ENCODE peak calls at places on chromosomes 12 and 14, in ten cellular contexts. One of them, this sample, is unnamed.

GRCh38 chr14:60777856-60778578 is 43.5 kb downstream of the MNAT1 start:
- DNase-seq in cardiac muscle cell: no peak
- DNase-seq in epithelial cell of proximal tubule: peak
- DNase-seq in CD8-positive, alpha-beta memory T cell: no peak
- DNase-seq in BJ: peak
- DNase-seq in skeletal muscle cell: peak
- DNase-seq in colonic mucosa: no peak
- DNase-seq in CD8-positive, alpha-beta T cell: no peak
- DNase-seq in dorsolateral prefrontal cortex: no peak
- DNase-seq in HFF-Myc: peak
- DNase-seq in this sample: no peak

GRCh38 chr12:123233505-123234299 is 466 bp downstream of the MTRFR start:
- DNase-seq in BJ: no peak
- DNase-seq in dorsolateral prefrontal cortex: no peak
- DNase-seq in CD8-positive, alpha-beta memory T cell: no peak
- DNase-seq in HFF-Myc: no peak
- DNase-seq in epithelial cell of proximal tubule: no peak
- DNase-seq in CD8-positive, alpha-beta T cell: no peak
- DNase-seq in colonic mucosa: no peak
- DNase-seq in skeletal muscle cell: no peak
- DNase-seq in cardiac muscle cell: no peak
- DNase-seq in this sample: no peak

GRCh38 chr12:51322452-51322851 is 1.5 kb downstream of the BIN2 start:
- DNase-seq in colonic mucosa: no peak
- DNase-seq in skeletal muscle cell: no peak
- DNase-seq in CD8-positive, alpha-beta memory T cell: no peak
- DNase-seq in epithelial cell of proximal tubule: no peak
- DNase-seq in cardiac muscle cell: no peak
- DNase-seq in dorsolateral prefrontal cortex: no peak
- DNase-seq in CD8-positive, alpha-beta T cell: no peak
- DNase-seq in BJ: no peak
- DNase-seq in HFF-Myc: no peak
- DNase-seq in this sample: no peak

GRCh38 chr12:23950775-23951391 is 1.4 kb upstream of the SOX5 start:
- DNase-seq in CD8-positive, alpha-beta T cell: no peak
- DNase-seq in cardiac muscle cell: peak
- DNase-seq in skeletal muscle cell: no peak
- DNase-seq in CD8-positive, alpha-beta memory T cell: no peak
- DNase-seq in epithelial cell of proximal tubule: no peak
- DNase-seq in HFF-Myc: no peak
- DNase-seq in colonic mucosa: no peak
- DNase-seq in BJ: no peak
- DNase-seq in dorsolateral prefrontal cortex: no peak
- DNase-seq in this sample: no peak

GRCh38 chr12:89827592-89827991 is 119.0 kb upstream of the ATP2B1 start:
- DNase-seq in BJ: no peak
- DNase-seq in skeletal muscle cell: no peak
- DNase-seq in CD8-positive, alpha-beta memory T cell: no peak
- DNase-seq in dorsolateral prefrontal cortex: no peak
- DNase-seq in CD8-positive, alpha-beta T cell: no peak
- DNase-seq in colonic mucosa: no peak
- DNase-seq in HFF-Myc: no peak
- DNase-seq in cardiac muscle cell: no peak
- DNase-seq in epithelial cell of proximal tubule: no peak
- DNase-seq in this sample: no peak

GRCh38 chr12:103560604-103561101 is 26.4 kb upstream of the STAB2 start:
- DNase-seq in epithelial cell of proximal tubule: peak
- DNase-seq in cardiac muscle cell: no peak
- DNase-seq in CD8-positive, alpha-beta T cell: no peak
- DNase-seq in BJ: peak
- DNase-seq in dorsolateral prefrontal cortex: no peak
- DNase-seq in CD8-positive, alpha-beta memory T cell: no peak
- DNase-seq in HFF-Myc: peak
- DNase-seq in skeletal muscle cell: peak
- DNase-seq in colonic mucosa: no peak
- DNase-seq in this sample: no peak

GRCh38 chr14:29927596-29928341 is at the start of gene PRKD1:
- DNase-seq in HFF-Myc: no peak
- DNase-seq in cardiac muscle cell: peak
- DNase-seq in dorsolateral prefrontal cortex: peak
- DNase-seq in skeletal muscle cell: no peak
- DNase-seq in epithelial cell of proximal tubule: no peak
- DNase-seq in colonic mucosa: peak
- DNase-seq in CD8-positive, alpha-beta T cell: no peak
- DNase-seq in BJ: no peak
- DNase-seq in CD8-positive, alpha-beta memory T cell: no peak
- DNase-seq in this sample: peak

GRCh38 chr12:87930033-87930432 is 99.2 kb downstream of the C12orf50 start:
- DNase-seq in BJ: no peak
- DNase-seq in dorsolateral prefrontal cortex: no peak
- DNase-seq in epithelial cell of proximal tubule: peak
- DNase-seq in CD8-positive, alpha-beta memory T cell: no peak
- DNase-seq in colonic mucosa: no peak
- DNase-seq in CD8-positive, alpha-beta T cell: no peak
- DNase-seq in HFF-Myc: no peak
- DNase-seq in skeletal muscle cell: peak
- DNase-seq in cardiac muscle cell: no peak
- DNase-seq in this sample: no peak

GRCh38 chr12:76996983-76997382 is 68.4 kb downstream of the E2F7 start:
- DNase-seq in HFF-Myc: no peak
- DNase-seq in colonic mucosa: no peak
- DNase-seq in skeletal muscle cell: no peak
- DNase-seq in epithelial cell of proximal tubule: no peak
- DNase-seq in cardiac muscle cell: no peak
- DNase-seq in CD8-positive, alpha-beta T cell: no peak
- DNase-seq in CD8-positive, alpha-beta memory T cell: no peak
- DNase-seq in dorsolateral prefrontal cortex: no peak
- DNase-seq in BJ: no peak
- DNase-seq in this sample: no peak

GRCh38 chr14:68704736-68705720 is 87.8 kb downstream of the ZFP36L1 start:
- DNase-seq in epithelial cell of proximal tubule: no peak
- DNase-seq in CD8-positive, alpha-beta memory T cell: peak
- DNase-seq in BJ: no peak
- DNase-seq in skeletal muscle cell: no peak
- DNase-seq in dorsolateral prefrontal cortex: no peak
- DNase-seq in HFF-Myc: no peak
- DNase-seq in CD8-positive, alpha-beta T cell: no peak
- DNase-seq in cardiac muscle cell: no peak
- DNase-seq in colonic mucosa: no peak
- DNase-seq in this sample: no peak

GRCh38 chr14:104973215-104974145 is 4.7 kb downstream of the AHNAK2 start:
- DNase-seq in CD8-positive, alpha-beta memory T cell: peak
- DNase-seq in dorsolateral prefrontal cortex: no peak
- DNase-seq in cardiac muscle cell: no peak
- DNase-seq in epithelial cell of proximal tubule: peak
- DNase-seq in HFF-Myc: peak
- DNase-seq in BJ: peak
- DNase-seq in CD8-positive, alpha-beta T cell: no peak
- DNase-seq in colonic mucosa: peak
- DNase-seq in skeletal muscle cell: peak
- DNase-seq in this sample: peak

GRCh38 chr12:67630373-67631088 is 18.0 kb upstream of the DYRK2 start:
- DNase-seq in CD8-positive, alpha-beta memory T cell: peak
- DNase-seq in skeletal muscle cell: no peak
- DNase-seq in BJ: no peak
- DNase-seq in HFF-Myc: peak
- DNase-seq in cardiac muscle cell: no peak
- DNase-seq in CD8-positive, alpha-beta T cell: peak
- DNase-seq in colonic mucosa: peak
- DNase-seq in epithelial cell of proximal tubule: no peak
- DNase-seq in dorsolateral prefrontal cortex: no peak
- DNase-seq in this sample: no peak

GRCh38 chr12:41334390-41334789 is 146.3 kb downstream of the PDZRN4 start:
- DNase-seq in cardiac muscle cell: no peak
- DNase-seq in BJ: no peak
- DNase-seq in epithelial cell of proximal tubule: no peak
- DNase-seq in colonic mucosa: no peak
- DNase-seq in CD8-positive, alpha-beta memory T cell: no peak
- DNase-seq in dorsolateral prefrontal cortex: no peak
- DNase-seq in CD8-positive, alpha-beta T cell: no peak
- DNase-seq in HFF-Myc: no peak
- DNase-seq in skeletal muscle cell: no peak
- DNase-seq in this sample: no peak

GRCh38 chr12:92784795-92785562 is 82.2 kb downstream of the PLEKHG7 start:
- DNase-seq in skeletal muscle cell: peak
- DNase-seq in cardiac muscle cell: peak
- DNase-seq in colonic mucosa: peak
- DNase-seq in CD8-positive, alpha-beta memory T cell: peak
- DNase-seq in epithelial cell of proximal tubule: peak
- DNase-seq in HFF-Myc: peak
- DNase-seq in dorsolateral prefrontal cortex: no peak
- DNase-seq in CD8-positive, alpha-beta T cell: peak
- DNase-seq in BJ: no peak
- DNase-seq in this sample: no peak

GRCh38 chr14:61109288-61109687 is 128.2 kb downstream of the SLC38A6 start:
- DNase-seq in cardiac muscle cell: no peak
- DNase-seq in CD8-positive, alpha-beta memory T cell: no peak
- DNase-seq in BJ: no peak
- DNase-seq in epithelial cell of proximal tubule: no peak
- DNase-seq in colonic mucosa: no peak
- DNase-seq in HFF-Myc: no peak
- DNase-seq in CD8-positive, alpha-beta T cell: no peak
- DNase-seq in dorsolateral prefrontal cortex: no peak
- DNase-seq in skeletal muscle cell: no peak
- DNase-seq in this sample: no peak

DNA sequence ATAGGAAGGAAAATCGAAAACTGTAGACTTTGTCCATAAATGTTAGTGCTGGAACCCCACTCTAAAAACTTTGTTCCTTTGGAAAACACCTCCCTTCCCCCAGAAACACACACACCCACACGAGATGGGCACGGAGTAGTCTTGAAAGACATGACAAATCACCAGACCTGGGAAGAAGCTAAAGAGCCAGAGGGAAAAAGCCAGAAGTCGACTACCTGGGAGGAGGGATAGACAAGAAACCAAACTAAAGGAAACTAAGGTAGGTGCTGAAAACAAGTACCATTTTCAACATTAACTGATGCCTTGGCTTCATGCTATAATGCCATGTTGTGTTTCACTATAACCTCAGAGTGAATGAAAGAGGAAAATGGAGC is 899 bp upstream of the NANOG start:
- DNase-seq in colonic mucosa: no peak
- DNase-seq in cardiac muscle cell: no peak
- DNase-seq in BJ: no peak
- DNase-seq in skeletal muscle cell: no peak
- DNase-seq in CD8-positive, alpha-beta T cell: no peak
- DNase-seq in epithelial cell of proximal tubule: no peak
- DNase-seq in dorsolateral prefrontal cortex: no peak
- DNase-seq in CD8-positive, alpha-beta memory T cell: no peak
- DNase-seq in HFF-Myc: no peak
- DNase-seq in this sample: no peak
- H3K4me3 ChIP-seq in colonic mucosa: no peak
- H3K4me3 ChIP-seq in cardiac muscle cell: no peak
- H3K4me3 ChIP-seq in BJ: no peak
- H3K4me3 ChIP-seq in skeletal muscle cell: no peak
- H3K4me3 ChIP-seq in CD8-positive, alpha-beta T cell: no peak
- H3K4me3 ChIP-seq in epithelial cell of proximal tubule: no peak
- H3K4me3 ChIP-seq in dorsolateral prefrontal cortex: no peak
- H3K4me3 ChIP-seq in CD8-positive, alpha-beta memory T cell: no peak
- H3K4me3 ChIP-seq in HFF-Myc: no peak
- H3K4me3 ChIP-seq in this sample: no peak

GRCh38 chr14:72925171-72925759 is 999 bp upstream of the DCAF4 start:
- DNase-seq in skeletal muscle cell: no peak
- DNase-seq in BJ: no peak
- DNase-seq in dorsolateral prefrontal cortex: no peak
- DNase-seq in cardiac muscle cell: no peak
- DNase-seq in CD8-positive, alpha-beta T cell: no peak
- DNase-seq in HFF-Myc: no peak
- DNase-seq in colonic mucosa: peak
- DNase-seq in epithelial cell of proximal tubule: no peak
- DNase-seq in CD8-positive, alpha-beta memory T cell: no peak
- DNase-seq in this sample: no peak
- H3K4me3 ChIP-seq in skeletal muscle cell: peak
- H3K4me3 ChIP-seq in BJ: no peak
- H3K4me3 ChIP-seq in dorsolateral prefrontal cortex: peak
- H3K4me3 ChIP-seq in cardiac muscle cell: no peak
- H3K4me3 ChIP-seq in CD8-positive, alpha-beta T cell: peak
- H3K4me3 ChIP-seq in HFF-Myc: peak
- H3K4me3 ChIP-seq in colonic mucosa: no peak
- H3K4me3 ChIP-seq in epithelial cell of proximal tubule: peak
- H3K4me3 ChIP-seq in CD8-positive, alpha-beta memory T cell: peak
- H3K4me3 ChIP-seq in this sample: peak

DNA sequence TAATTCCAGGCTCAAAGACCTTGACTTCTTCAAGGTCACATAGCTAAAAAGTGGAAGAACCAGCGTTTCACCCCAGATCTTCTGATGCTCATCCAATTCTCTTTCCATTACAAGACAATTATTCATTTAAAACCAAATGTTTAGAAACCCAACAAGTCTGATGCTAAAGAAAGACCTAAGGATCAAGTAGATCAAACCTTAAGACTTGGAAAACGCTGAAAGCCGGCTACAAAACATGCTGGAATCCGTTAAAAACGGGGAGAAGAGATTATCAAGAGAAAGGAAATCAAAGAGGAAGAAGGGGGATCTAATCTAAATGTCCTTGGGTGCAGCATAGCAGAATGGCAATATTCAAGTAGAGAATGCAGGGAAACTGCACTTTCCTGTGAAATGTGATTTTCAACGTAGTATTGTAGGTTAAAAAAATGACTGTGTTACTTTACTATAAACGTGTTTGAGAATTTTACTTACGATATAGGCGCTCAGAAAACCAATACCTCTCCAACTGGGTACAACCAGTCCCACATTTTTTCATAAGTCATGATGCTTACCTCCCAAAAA is 1.3 kb downstream of the PPP1R13B start:
- DNase-seq in CD8-positive, alpha-beta T cell: no peak
- DNase-seq in BJ: no peak
- DNase-seq in CD8-positive, alpha-beta memory T cell: no peak
- DNase-seq in skeletal muscle cell: no peak
- DNase-seq in dorsolateral prefrontal cortex: no peak
- DNase-seq in HFF-Myc: no peak
- DNase-seq in epithelial cell of proximal tubule: no peak
- DNase-seq in colonic mucosa: no peak
- DNase-seq in cardiac muscle cell: no peak
- DNase-seq in this sample: no peak
- H3K4me3 ChIP-seq in CD8-positive, alpha-beta T cell: peak
- H3K4me3 ChIP-seq in BJ: peak
- H3K4me3 ChIP-seq in CD8-positive, alpha-beta memory T cell: peak
- H3K4me3 ChIP-seq in skeletal muscle cell: peak
- H3K4me3 ChIP-seq in dorsolateral prefrontal cortex: peak
- H3K4me3 ChIP-seq in HFF-Myc: peak
- H3K4me3 ChIP-seq in epithelial cell of proximal tubule: peak
- H3K4me3 ChIP-seq in colonic mucosa: peak
- H3K4me3 ChIP-seq in cardiac muscle cell: peak
- H3K4me3 ChIP-seq in this sample: no peak

DNA sequence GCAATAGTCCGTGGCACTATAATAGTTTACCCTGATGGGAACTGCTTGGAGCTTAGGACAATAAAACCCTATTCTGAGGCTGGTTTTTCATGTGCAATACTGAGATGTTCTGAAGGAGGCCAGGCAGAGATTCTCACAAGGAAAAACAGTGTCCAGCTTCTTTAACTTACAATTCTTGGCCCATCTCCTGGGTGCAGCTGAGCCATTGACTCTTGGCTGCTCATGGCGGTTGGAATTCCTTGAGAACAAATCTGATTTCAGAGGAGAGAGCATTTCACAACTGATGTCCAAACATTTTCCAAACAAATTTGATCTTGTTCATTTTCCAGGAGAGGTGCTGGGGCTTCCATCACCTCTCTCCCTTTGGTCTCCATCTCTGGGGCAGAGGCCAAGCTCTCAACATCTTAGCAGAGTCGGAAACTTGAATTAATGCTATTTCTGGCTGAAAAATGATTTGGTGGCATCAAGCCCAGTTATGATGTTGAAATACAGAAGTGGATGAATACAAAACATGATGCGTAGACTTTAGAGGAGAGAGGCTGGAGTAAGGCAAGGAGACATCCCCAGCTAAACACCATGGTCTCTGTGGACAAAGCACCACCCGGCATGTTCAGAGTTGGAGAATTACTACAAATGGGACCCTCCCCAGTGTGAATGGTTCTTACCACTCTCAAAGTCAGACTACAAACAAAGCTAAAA is 593.0 kb downstream of the VRK1 start:
- DNase-seq in colonic mucosa: no peak
- DNase-seq in CD8-positive, alpha-beta memory T cell: no peak
- DNase-seq in epithelial cell of proximal tubule: no peak
- DNase-seq in BJ: no peak
- DNase-seq in HFF-Myc: no peak
- DNase-seq in CD8-positive, alpha-beta T cell: no peak
- DNase-seq in cardiac muscle cell: no peak
- DNase-seq in skeletal muscle cell: no peak
- DNase-seq in dorsolateral prefrontal cortex: no peak
- DNase-seq in this sample: peak
- H3K4me3 ChIP-seq in colonic mucosa: no peak
- H3K4me3 ChIP-seq in CD8-positive, alpha-beta memory T cell: no peak
- H3K4me3 ChIP-seq in epithelial cell of proximal tubule: no peak
- H3K4me3 ChIP-seq in BJ: no peak
- H3K4me3 ChIP-seq in HFF-Myc: no peak
- H3K4me3 ChIP-seq in CD8-positive, alpha-beta T cell: no peak
- H3K4me3 ChIP-seq in cardiac muscle cell: no peak
- H3K4me3 ChIP-seq in skeletal muscle cell: no peak
- H3K4me3 ChIP-seq in dorsolateral prefrontal cortex: no peak
- H3K4me3 ChIP-seq in this sample: no peak